ENCODE peak calls at places on chromosomes 11 and 22, in six cellular contexts. M is HepG2, W is K562, L is GM12878, S is H1, V is GM12891. B is an unnamed sample.

GRCh38 chr22:35663371-35663770 is 15.1 kb downstream of the APOL6 start:
- DNase-seq in W (no peak), V (no peak), S (no peak), M (no peak), L (no peak), B (no peak)

GRCh38 chr22:37105990-37106389 is 3.5 kb downstream of the TMPRSS6 start:
- DNase-seq in W (no peak), M (no peak), L (no peak), S (no peak), V (no peak), B (no peak)

GRCh38 chr11:111097191-111097590 is 148.3 kb upstream of the POU2AF2 start:
- DNase-seq in V (no peak), S (no peak), M (peak; percentile 5), W (peak; percentile 11), L (no peak), B (no peak)

GRCh38 chr11:69295079-69295994 is 1.4 kb downstream of the MYEOV start:
- DNase-seq in S (no peak), V (no peak), M (no peak), L (no peak), W (peak; percentile 74), B (no peak)

GRCh38 chr11:126378763-126379162 is 23.3 kb downstream of the ST3GAL4 start:
- DNase-seq in S (no peak), W (no peak), L (no peak), V (no peak), M (no peak), B (no peak)

GRCh38 chr11:1356007-1356435 is 33.7 kb upstream of the BRSK2 start:
- DNase-seq in L (no peak), S (no peak), M (no peak), W (peak; percentile 47), V (no peak), B (no peak)

GRCh38 chr22:26170112-26170492 is 840 bp downstream of the SEZ6L start:
- DNase-seq in M (no peak), S (no peak), V (no peak), L (no peak), W (no peak), B (no peak)

GRCh38 chr11:34860034-34860433 is 56.1 kb downstream of the APIP start:
- DNase-seq in S (no peak), L (no peak), W (no peak), V (no peak), M (no peak), B (no peak)

GRCh38 chr11:2385156-2386151 is 8.3 kb downstream of the CD81 start:
- DNase-seq in L (peak; percentile 36), W (no peak), V (no peak), M (no peak), S (no peak), B (no peak)

GRCh38 chr11:94849836-94850235 is 81.7 kb downstream of the AMOTL1 start:
- DNase-seq in W (no peak), S (no peak), L (no peak), M (no peak), V (no peak), B (no peak)

GRCh38 chr11:1490651-1491050 is 4.1 kb upstream of the MOB2 start:
- DNase-seq in W (no peak), M (no peak), S (no peak), L (no peak), V (no peak), B (no peak)

GRCh38 chr11:91773090-91773489 is 451.5 kb upstream of the FAT3 start:
- DNase-seq in L (no peak), V (no peak), S (peak; percentile 7), M (no peak), W (peak; percentile 38), B (no peak)

GRCh38 chr11:111259871-111260270 is 14.3 kb downstream of the POU2AF2 start:
- DNase-seq in L (no peak), V (no peak), W (no peak), S (no peak), M (no peak), B (no peak)

GRCh38 chr11:10591741-10592140 is 23.3 kb upstream of the LYVE1 start:
- DNase-seq in V (no peak), M (no peak), S (no peak), W (no peak), L (no peak), B (no peak)

GRCh38 chr22:40512426-40513136 is 123.9 kb downstream of the MRTFA start:
- DNase-seq in M (peak; percentile 55), S (no peak), V (no peak), W (no peak), L (no peak), B (no peak)

GRCh38 chr11:118856314-118856713 is 27.4 kb upstream of the CXCR5 start:
- DNase-seq in L (no peak), M (no peak), S (no peak), V (no peak), W (no peak), B (no peak)

GRCh38 chr22:20023214-20023613 is 2.3 kb downstream of the TANGO2 start:
- DNase-seq in M (no peak), L (no peak), W (no peak), S (no peak), V (no peak), B (no peak)

GRCh38 chr22:19903513-19903912 is 38.1 kb upstream of the COMT start:
- DNase-seq in V (no peak), M (no peak), W (no peak), L (no peak), S (no peak), B (no peak)

GRCh38 chr11:82960000-82960778 is 58.7 kb downstream of the DDIAS start:
- DNase-seq in S (no peak), V (no peak), L (peak; percentile 65), M (no peak), W (no peak), B (no peak)

GRCh38 chr11:75566763-75567279 is 4.8 kb downstream of the SERPINH1 start:
- DNase-seq in L (no peak), W (no peak), S (no peak), V (no peak), M (no peak), B (no peak)

GRCh38 chr11:44784438-44784760 is 57.6 kb downstream of the TSPAN18 start:
- DNase-seq in V (no peak), W (no peak), S (no peak), M (no peak), L (no peak), B (no peak)

GRCh38 chr11:112785717-112786116 is 175.5 kb upstream of the NCAM1 start:
- DNase-seq in S (no peak), L (no peak), M (no peak), W (no peak), V (no peak), B (no peak)

GRCh38 chr11:36131719-36132349 is 157.4 kb downstream of the COMMD9 start:
- DNase-seq in V (peak; percentile 33), M (peak; percentile 20), L (no peak), W (peak; percentile 73), S (no peak), B (peak; percentile 23)

GRCh38 chr11:93737904-93738612 is 3.2 kb downstream of the TAF1D start:
- DNase-seq in W (no peak), S (no peak), M (no peak), V (no peak), L (no peak), B (no peak)
- TF ChIP-seq POLR2A in W (no peak), S (peak; percentile 21), M (peak; percentile 18), V (no peak), L (no peak), B (no peak)

DNA sequence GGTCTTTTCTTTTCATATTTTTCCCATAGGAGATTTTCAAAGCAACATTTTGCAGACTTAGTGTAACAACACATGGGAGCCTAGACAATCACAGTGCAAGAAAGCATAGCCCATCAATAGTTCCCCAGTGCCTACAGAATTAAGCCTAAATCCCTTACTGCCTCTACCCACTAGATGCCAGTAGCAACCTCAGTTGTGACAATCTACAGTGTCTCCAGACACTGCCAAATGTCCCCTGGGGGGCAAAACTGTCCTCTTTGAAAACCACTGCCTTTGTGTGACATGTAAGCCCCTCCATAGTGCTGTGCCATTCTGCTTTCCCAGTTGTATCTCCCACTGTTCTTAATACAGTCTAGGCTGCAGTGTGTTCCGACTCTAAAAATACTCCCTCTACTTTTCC is 1329.0 kb downstream of the LRRC4C start:
- DNase-seq in S (no peak), V (no peak), M (no peak), W (no peak), L (no peak), B (no peak)
- TF ChIP-seq TAF1 in S (no peak), V (no peak), M (no peak), W (no peak), L (no peak), B (no peak)

GRCh38 chr22:22935546-22936157 is 48.0 kb downstream of the IGLL5 start:
- DNase-seq in W (peak; percentile 72), L (peak; percentile 99), M (no peak), S (no peak), V (peak; percentile 94), B (peak; percentile 96)
- TF ChIP-seq POLR2AphosphoS5 in W (no peak), L (peak; percentile 69), M (no peak), S (no peak), V (peak; percentile 94), B (peak; percentile 95)

DNA sequence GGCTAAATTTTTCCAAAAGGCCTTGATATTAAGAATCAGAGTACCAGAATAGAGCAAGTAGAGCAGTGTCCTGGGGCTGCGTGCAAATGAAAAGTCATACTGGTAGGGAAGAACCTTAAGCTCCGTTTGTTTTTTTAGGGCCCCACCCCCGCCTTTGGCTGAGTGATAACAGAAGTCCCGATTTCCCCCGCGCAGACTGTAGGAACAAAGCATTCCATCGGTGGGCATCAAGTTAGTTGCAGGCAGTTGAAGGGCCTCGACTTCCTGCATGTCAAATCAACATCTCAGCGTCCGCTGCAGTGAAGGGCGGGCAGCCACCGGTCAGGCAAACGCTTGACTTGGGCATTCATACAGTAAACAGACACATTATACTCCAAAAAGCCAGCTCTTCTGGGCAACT is 11.8 kb downstream of the LRP4 start:
- DNase-seq in V (no peak), M (no peak), L (no peak), W (peak; percentile 23), S (peak; percentile 41), B (no peak)
- TF ChIP-seq POLR2A in V (no peak), M (no peak), L (no peak), W (no peak), S (no peak), B (no peak)

GRCh38 chr11:130881475-130882137 is 34.7 kb downstream of the SNX19 start:
- DNase-seq in L (no peak), S (no peak), V (no peak), W (no peak), M (no peak), B (no peak)

GRCh38 chr11:130877532-130877931 is 38.7 kb downstream of the SNX19 start:
- DNase-seq in M (no peak), W (no peak), V (no peak), S (no peak), L (no peak), B (no peak)

GRCh38 chr11:130879836-130880235 is 36.4 kb downstream of the SNX19 start:
- DNase-seq in L (no peak), S (no peak), W (no peak), V (no peak), M (no peak), B (no peak)

GRCh38 chr11:130886704-130887103 is 29.6 kb downstream of the SNX19 start:
- DNase-seq in M (no peak), L (no peak), V (no peak), W (no peak), S (no peak), B (no peak)

DNA sequence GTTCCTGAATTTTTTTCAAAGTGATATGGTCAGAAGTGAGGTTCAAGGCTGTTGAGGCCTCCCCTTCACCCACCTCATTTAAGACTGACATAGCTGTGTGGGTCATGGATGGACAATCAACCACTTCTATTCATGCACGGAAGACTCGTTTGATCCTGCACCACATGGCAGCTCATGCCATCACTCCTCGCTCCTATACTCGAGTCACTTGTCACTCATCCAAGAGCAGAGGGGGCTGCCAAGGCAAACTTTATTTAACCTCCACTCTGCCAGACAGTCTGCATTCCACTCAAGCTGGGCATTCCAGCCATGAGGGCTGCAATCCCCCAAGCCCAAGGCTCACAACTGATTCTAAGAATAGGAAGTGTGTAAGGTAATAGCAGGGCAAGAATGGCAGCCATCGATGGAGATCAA is 34.1 kb downstream of the SNX19 start:
- DNase-seq in V (no peak), W (no peak), S (no peak), L (no peak), M (no peak), B (no peak)
- TF ChIP-seq TAF1 in V (no peak), W (no peak), S (no peak), L (no peak), M (no peak), B (no peak)